ENCODE peak calls at places on chromosomes 6 and 20, in four cellular contexts. One of them, this sample, is unnamed.

GRCh38 chr6:63923139-63923739 is 287.6 kb downstream of the PHF3 start:
- DNase-seq in neural progenitor cell: peak
- DNase-seq in SK-N-SH: peak
- DNase-seq in fibroblast of lung: peak
- DNase-seq in this sample: no peak

GRCh38 chr6:51473996-51474975 is 613.1 kb downstream of the PKHD1 start:
- DNase-seq in neural progenitor cell: no peak
- DNase-seq in SK-N-SH: no peak
- DNase-seq in fibroblast of lung: no peak
- DNase-seq in this sample: no peak

GRCh38 chr6:157659536-157660271 is 163.3 kb upstream of the SNX9 start:
- DNase-seq in fibroblast of lung: no peak
- DNase-seq in neural progenitor cell: no peak
- DNase-seq in SK-N-SH: no peak
- DNase-seq in this sample: peak

GRCh38 chr6:151590742-151591141 is 96.9 kb downstream of the CCDC170 start:
- DNase-seq in SK-N-SH: no peak
- DNase-seq in fibroblast of lung: no peak
- DNase-seq in neural progenitor cell: no peak
- DNase-seq in this sample: no peak

GRCh38 chr6:71385111-71385822 is 96.7 kb downstream of the OGFRL1 start:
- DNase-seq in neural progenitor cell: no peak
- DNase-seq in SK-N-SH: no peak
- DNase-seq in fibroblast of lung: no peak
- DNase-seq in this sample: no peak

GRCh38 chr6:36547646-36548400 is 544 bp upstream of the STK38 start:
- DNase-seq in SK-N-SH: peak
- DNase-seq in neural progenitor cell: no peak
- DNase-seq in fibroblast of lung: no peak
- DNase-seq in this sample: no peak

GRCh38 chr6:108752733-108753392 is 95.4 kb upstream of the ARMC2 start:
- DNase-seq in fibroblast of lung: no peak
- DNase-seq in neural progenitor cell: no peak
- DNase-seq in SK-N-SH: no peak
- DNase-seq in this sample: no peak

GRCh38 chr20:58875111-58875510 is 22.6 kb downstream of the GNAS start:
- DNase-seq in fibroblast of lung: no peak
- DNase-seq in neural progenitor cell: peak
- DNase-seq in SK-N-SH: no peak
- DNase-seq in this sample: no peak

GRCh38 chr6:37804676-37805075 is 14.9 kb upstream of the ZFAND3 start:
- DNase-seq in fibroblast of lung: no peak
- DNase-seq in SK-N-SH: no peak
- DNase-seq in neural progenitor cell: no peak
- DNase-seq in this sample: no peak

GRCh38 chr6:136920858-136921520 is 1.1 kb upstream of the SLC35D3 start:
- DNase-seq in SK-N-SH: peak
- DNase-seq in fibroblast of lung: peak
- DNase-seq in neural progenitor cell: peak
- DNase-seq in this sample: no peak

GRCh38 chr20:36941403-36941835 is 10.1 kb downstream of the SAMHD1 start:
- DNase-seq in fibroblast of lung: no peak
- DNase-seq in SK-N-SH: peak
- DNase-seq in neural progenitor cell: no peak
- DNase-seq in this sample: no peak

GRCh38 chr6:47258724-47259347 is 50.9 kb downstream of the TNFRSF21 start:
- DNase-seq in fibroblast of lung: no peak
- DNase-seq in SK-N-SH: peak
- DNase-seq in neural progenitor cell: no peak
- DNase-seq in this sample: no peak

GRCh38 chr6:125747589-125748533 is 1.6 kb upstream of the HEY2 start:
- DNase-seq in fibroblast of lung: no peak
- DNase-seq in SK-N-SH: peak
- DNase-seq in neural progenitor cell: peak
- DNase-seq in this sample: peak

GRCh38 chr6:137349856-137350830 is 131.0 kb upstream of the IFNGR1 start:
- DNase-seq in neural progenitor cell: no peak
- DNase-seq in SK-N-SH: no peak
- DNase-seq in fibroblast of lung: peak
- DNase-seq in this sample: no peak

GRCh38 chr6:101401792-101402617 is 8.5 kb downstream of the GRIK2 start:
- DNase-seq in neural progenitor cell: peak
- DNase-seq in SK-N-SH: peak
- DNase-seq in fibroblast of lung: no peak
- DNase-seq in this sample: no peak

GRCh38 chr20:46939031-46939430 is 44.4 kb downstream of the EYA2 start:
- DNase-seq in neural progenitor cell: peak
- DNase-seq in fibroblast of lung: no peak
- DNase-seq in SK-N-SH: peak
- DNase-seq in this sample: no peak

GRCh38 chr6:11431455-11431937 is 106.1 kb upstream of the TMEM170B start:
- DNase-seq in SK-N-SH: no peak
- DNase-seq in fibroblast of lung: no peak
- DNase-seq in neural progenitor cell: no peak
- DNase-seq in this sample: no peak

GRCh38 chr6:39330476-39330875 is 8.0 kb upstream of the KCNK16 start:
- DNase-seq in SK-N-SH: no peak
- DNase-seq in fibroblast of lung: no peak
- DNase-seq in neural progenitor cell: no peak
- DNase-seq in this sample: peak

GRCh38 chr6:7171733-7172132 is 64.0 kb downstream of the RREB1 start:
- DNase-seq in fibroblast of lung: no peak
- DNase-seq in neural progenitor cell: no peak
- DNase-seq in SK-N-SH: no peak
- DNase-seq in this sample: no peak

GRCh38 chr6:47476794-47477496 is 644 bp upstream of the CD2AP start:
- DNase-seq in SK-N-SH: no peak
- DNase-seq in neural progenitor cell: no peak
- DNase-seq in fibroblast of lung: peak
- DNase-seq in this sample: no peak

GRCh38 chr6:155275808-155276480 is 12.1 kb downstream of the CLDN20 start:
- DNase-seq in fibroblast of lung: no peak
- DNase-seq in neural progenitor cell: no peak
- DNase-seq in SK-N-SH: peak
- DNase-seq in this sample: no peak

GRCh38 chr6:96545882-96546281 is 17.0 kb upstream of the FHL5 start:
- DNase-seq in neural progenitor cell: no peak
- DNase-seq in SK-N-SH: no peak
- DNase-seq in fibroblast of lung: no peak
- DNase-seq in this sample: no peak
- TF ChIP-seq CTCF in neural progenitor cell: no peak
- TF ChIP-seq CTCF in SK-N-SH: no peak
- TF ChIP-seq CTCF in fibroblast of lung: no peak
- TF ChIP-seq CTCF in this sample: no peak

GRCh38 chr20:25549172-25549865 is 36.0 kb downstream of the NINL start:
- DNase-seq in SK-N-SH: no peak
- DNase-seq in fibroblast of lung: no peak
- DNase-seq in neural progenitor cell: no peak
- DNase-seq in this sample: no peak
- H3K27ac ChIP-seq in SK-N-SH: no peak
- H3K27ac ChIP-seq in fibroblast of lung: no peak
- H3K27ac ChIP-seq in neural progenitor cell: no peak
- H3K27ac ChIP-seq in this sample: no peak

GRCh38 chr6:24568687-24569086 is 73.9 kb downstream of the ALDH5A1 start:
- DNase-seq in fibroblast of lung: no peak
- DNase-seq in SK-N-SH: no peak
- DNase-seq in neural progenitor cell: no peak
- DNase-seq in this sample: no peak

GRCh38 chr6:24566020-24566752 is 71.4 kb downstream of the ALDH5A1 start:
- DNase-seq in SK-N-SH: no peak
- DNase-seq in fibroblast of lung: peak
- DNase-seq in neural progenitor cell: no peak
- DNase-seq in this sample: no peak

GRCh38 chr6:24565196-24565595 is 70.4 kb downstream of the ALDH5A1 start:
- DNase-seq in fibroblast of lung: no peak
- DNase-seq in neural progenitor cell: no peak
- DNase-seq in SK-N-SH: no peak
- DNase-seq in this sample: no peak

GRCh38 chr6:24558516-24558915 is 63.7 kb downstream of the ALDH5A1 start:
- DNase-seq in SK-N-SH: no peak
- DNase-seq in fibroblast of lung: no peak
- DNase-seq in neural progenitor cell: no peak
- DNase-seq in this sample: no peak

DNA sequence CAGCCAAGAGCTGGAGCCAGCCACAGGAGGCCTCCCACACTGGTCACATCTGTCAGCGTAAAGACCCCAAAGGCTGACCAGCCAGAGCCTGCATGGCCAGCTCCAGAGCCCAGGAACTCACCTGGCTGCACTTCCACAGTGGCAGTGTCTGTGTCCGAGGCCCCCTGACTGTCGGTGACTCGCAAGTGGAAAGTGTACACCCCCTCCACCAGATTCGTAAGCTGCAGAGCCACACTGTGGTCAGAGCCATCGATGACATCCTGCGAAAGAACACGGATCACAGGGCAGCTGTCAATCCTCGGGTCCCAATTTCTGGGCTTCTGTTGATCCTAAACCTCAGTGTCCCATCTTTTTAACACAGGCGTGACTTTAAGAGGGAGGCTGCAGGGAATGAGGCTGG is 69.3 kb downstream of the ALDH5A1 start:
- DNase-seq in fibroblast of lung: no peak
- DNase-seq in SK-N-SH: no peak
- DNase-seq in neural progenitor cell: peak
- DNase-seq in this sample: no peak
- TF ChIP-seq CTCF in fibroblast of lung: no peak
- TF ChIP-seq CTCF in SK-N-SH: no peak
- TF ChIP-seq CTCF in neural progenitor cell: peak
- TF ChIP-seq CTCF in this sample: no peak

GRCh38 chr6:135876048-135876447 is 24.5 kb downstream of the PDE7B start:
- DNase-seq in fibroblast of lung: no peak
- DNase-seq in neural progenitor cell: no peak
- DNase-seq in SK-N-SH: no peak
- DNase-seq in this sample: no peak
- H3K27ac ChIP-seq in fibroblast of lung: no peak
- H3K27ac ChIP-seq in neural progenitor cell: no peak
- H3K27ac ChIP-seq in SK-N-SH: no peak
- H3K27ac ChIP-seq in this sample: no peak

GRCh38 chr20:20837574-20838021 is 125.2 kb upstream of the RALGAPA2 start:
- DNase-seq in fibroblast of lung: peak
- DNase-seq in neural progenitor cell: peak
- DNase-seq in SK-N-SH: peak
- DNase-seq in this sample: peak
- TF ChIP-seq CTCF in fibroblast of lung: peak
- TF ChIP-seq CTCF in neural progenitor cell: peak
- TF ChIP-seq CTCF in SK-N-SH: peak
- TF ChIP-seq CTCF in this sample: peak

GRCh38 chr20:20593447-20594170 is 118.8 kb downstream of the RALGAPA2 start:
- DNase-seq in fibroblast of lung: peak
- DNase-seq in neural progenitor cell: peak
- DNase-seq in SK-N-SH: peak
- DNase-seq in this sample: no peak
- H3K27ac ChIP-seq in fibroblast of lung: no peak
- H3K27ac ChIP-seq in neural progenitor cell: no peak
- H3K27ac ChIP-seq in SK-N-SH: no peak
- H3K27ac ChIP-seq in this sample: no peak

DNA sequence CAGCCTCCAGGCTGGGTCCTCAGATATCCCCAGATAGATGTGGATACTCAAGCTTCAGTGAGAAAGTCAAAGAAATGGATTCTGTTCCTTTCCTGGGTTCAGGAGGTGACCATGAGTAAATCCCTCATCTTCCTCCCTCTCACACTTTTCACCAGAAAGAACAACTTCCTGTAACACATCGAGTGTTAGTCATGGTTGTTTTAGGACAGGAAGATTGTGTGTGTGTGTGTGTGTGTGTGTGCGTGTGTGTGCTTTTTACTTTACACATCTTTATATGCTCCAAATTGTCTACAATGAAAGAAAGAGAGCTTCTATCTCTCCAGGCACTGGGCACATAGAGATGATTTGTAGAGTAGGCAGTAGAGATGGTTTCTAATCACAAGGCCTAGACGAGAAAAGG is 139.9 kb downstream of the TBXT start:
- DNase-seq in fibroblast of lung: no peak
- DNase-seq in SK-N-SH: no peak
- DNase-seq in neural progenitor cell: no peak
- DNase-seq in this sample: no peak
- TF ChIP-seq CTCF in fibroblast of lung: no peak
- TF ChIP-seq CTCF in SK-N-SH: no peak
- TF ChIP-seq CTCF in neural progenitor cell: no peak
- TF ChIP-seq CTCF in this sample: no peak